ENCODE peak calls at places on chromosomes 4 and X, in seven cellular contexts. A is breast epithelium, C is lower lobe of right lung, Z is GM12878, E is B cell, U is bronchial epithelial cell, K is astrocyte. N is an unnamed sample.

GRCh38 chr4:74632634-74633033 is 161.7 kb downstream of the BTC start:
- DNase-seq in A (no peak), C (peak; percentile 36), Z (no peak), E (no peak), U (peak; percentile 100), K (peak; percentile 98), N (peak; percentile 100)

GRCh38 chr4:139022835-139023234 is 7.3 kb downstream of the NOCT start:
- DNase-seq in A (no peak), C (no peak), Z (no peak), E (no peak), U (no peak), K (no peak), N (no peak)

GRCh38 chrX:107154787-107155620 is 36.4 kb upstream of the RBM41 start:
- DNase-seq in A (no peak), C (no peak), Z (no peak), E (no peak), U (peak; percentile 85), K (peak; percentile 33), N (peak; percentile 64)

GRCh38 chr4:184417802-184418511 is 56.4 kb downstream of the IRF2 start:
- DNase-seq in A (no peak), C (no peak), Z (peak; percentile 78), E (no peak), U (peak; percentile 99), K (peak; percentile 84), N (peak; percentile 95)

GRCh38 chrX:118254611-118255010 is 91.3 kb upstream of the WDR44 start:
- DNase-seq in A (no peak), C (no peak), Z (peak; percentile 23), E (peak; percentile 38), U (peak; percentile 42), K (peak; percentile 18), N (peak; percentile 57)

GRCh38 chr4:185467101-185467500 is 4.4 kb downstream of the CCDC110 start:
- DNase-seq in A (no peak), C (no peak), Z (no peak), E (no peak), U (no peak), K (no peak), N (no peak)

GRCh38 chr4:17619416-17620105 is 5.1 kb downstream of the MED28 start:
- DNase-seq in A (no peak), C (no peak), Z (no peak), E (no peak), U (peak; percentile 15), K (no peak), N (no peak)

GRCh38 chr4:76579596-76580375 is 144.8 kb downstream of the SHROOM3 start:
- DNase-seq in A (no peak), C (no peak), Z (no peak), E (no peak), U (no peak), K (no peak), N (no peak)

GRCh38 chr4:6928067-6928466 is 18.4 kb downstream of the TBC1D14 start:
- DNase-seq in A (no peak), C (no peak), Z (no peak), E (no peak), U (no peak), K (no peak), N (no peak)

GRCh38 chrX:599837-600715 is 30.5 kb upstream of the SHOX start:
- DNase-seq in A (no peak), C (no peak), Z (no peak), E (no peak), U (no peak), K (no peak), N (no peak)

GRCh38 chrX:16005899-16006298 is 117.5 kb upstream of the GRPR start:
- DNase-seq in A (no peak), C (no peak), Z (no peak), E (no peak), U (no peak), K (no peak), N (no peak)

GRCh38 chr4:909821-910220 is 22.3 kb downstream of the GAK start:
- DNase-seq in A (no peak), C (peak; percentile 27), Z (no peak), E (no peak), U (no peak), K (no peak), N (no peak)

GRCh38 chr4:127470290-127470809 is 162.4 kb upstream of the INTU start:
- DNase-seq in A (no peak), C (no peak), Z (no peak), E (no peak), U (no peak), K (no peak), N (no peak)

GRCh38 chr4:169359961-169360360 is 89.2 kb upstream of the SH3RF1 start:
- DNase-seq in A (no peak), C (no peak), Z (no peak), E (no peak), U (no peak), K (no peak), N (no peak)

GRCh38 chr4:3077796-3078195 is 3.3 kb downstream of the HTT start:
- DNase-seq in A (no peak), C (no peak), Z (peak; percentile 86), E (peak; percentile 70), U (no peak), K (no peak), N (no peak)

GRCh38 chr4:39664828-39665731 is 26.4 kb upstream of the SMIM14 start:
- DNase-seq in A (no peak), C (no peak), Z (no peak), E (no peak), U (peak; percentile 7), K (peak; percentile 35), N (no peak)

GRCh38 chrX:966396-967070 is 245.9 kb downstream of the CRLF2 start:
- DNase-seq in A (no peak), C (no peak), Z (no peak), E (no peak), U (no peak), K (no peak), N (no peak)

GRCh38 chrX:125651426-125651825 is 331.8 kb downstream of the TEX13C start:
- DNase-seq in A (no peak), C (no peak), Z (no peak), E (no peak), U (peak; percentile 17), K (peak; percentile 8), N (peak; percentile 24)

GRCh38 chr4:185708348-185708747 is 103.6 kb downstream of the SORBS2 start:
- DNase-seq in A (no peak), C (no peak), Z (no peak), E (no peak), U (peak; percentile 80), K (peak; percentile 85), N (peak; percentile 44)

GRCh38 chr4:184860018-184860530 is 34.3 kb upstream of the ACSL1 start:
- DNase-seq in A (no peak), C (no peak), Z (peak; percentile 65), E (no peak), U (no peak), K (no peak), N (no peak)

DNA sequence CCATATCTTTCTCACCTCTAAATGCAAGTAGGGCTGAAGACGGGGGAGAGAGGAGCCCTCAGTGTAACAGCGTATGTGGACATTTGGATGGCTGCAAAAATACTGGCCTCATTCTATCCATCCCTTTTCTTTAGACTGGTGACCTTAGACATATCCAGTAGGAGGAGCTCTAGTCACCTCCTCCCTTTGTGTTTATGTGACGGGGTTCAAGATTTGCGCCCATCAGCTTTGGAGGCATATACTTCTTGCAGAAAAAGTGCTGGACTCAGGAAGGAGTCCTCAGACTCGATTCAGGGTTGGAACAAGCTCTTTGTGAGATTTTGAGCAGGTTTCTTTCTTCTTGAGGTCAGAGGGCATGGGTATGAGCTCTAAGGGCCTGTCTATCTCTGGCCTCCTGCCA is 86.2 kb downstream of the MAMLD1 start:
- DNase-seq in A (no peak), C (no peak), Z (no peak), E (no peak), U (no peak), K (no peak), N (no peak)
- TF ChIP-seq CTCF in A (no peak), C (no peak), Z (peak; percentile 32), E (no peak), U (peak; percentile 2), K (no peak), N (peak; percentile 12)

GRCh38 chr4:144360394-144360793 is 219.9 kb upstream of the GYPA start:
- DNase-seq in A (no peak), C (no peak), Z (no peak), E (no peak), U (peak; percentile 70), K (no peak), N (no peak)

GRCh38 chr4:144356941-144357381 is 216.4 kb upstream of the GYPA start:
- DNase-seq in A (no peak), C (no peak), Z (no peak), E (no peak), U (no peak), K (no peak), N (no peak)

GRCh38 chr4:144353240-144353639 is 212.7 kb upstream of the GYPA start:
- DNase-seq in A (no peak), C (no peak), Z (no peak), E (no peak), U (peak; percentile 45), K (no peak), N (no peak)

GRCh38 chr4:144357970-144358369 is 217.5 kb upstream of the GYPA start:
- DNase-seq in A (no peak), C (no peak), Z (no peak), E (no peak), U (no peak), K (no peak), N (no peak)

DNA sequence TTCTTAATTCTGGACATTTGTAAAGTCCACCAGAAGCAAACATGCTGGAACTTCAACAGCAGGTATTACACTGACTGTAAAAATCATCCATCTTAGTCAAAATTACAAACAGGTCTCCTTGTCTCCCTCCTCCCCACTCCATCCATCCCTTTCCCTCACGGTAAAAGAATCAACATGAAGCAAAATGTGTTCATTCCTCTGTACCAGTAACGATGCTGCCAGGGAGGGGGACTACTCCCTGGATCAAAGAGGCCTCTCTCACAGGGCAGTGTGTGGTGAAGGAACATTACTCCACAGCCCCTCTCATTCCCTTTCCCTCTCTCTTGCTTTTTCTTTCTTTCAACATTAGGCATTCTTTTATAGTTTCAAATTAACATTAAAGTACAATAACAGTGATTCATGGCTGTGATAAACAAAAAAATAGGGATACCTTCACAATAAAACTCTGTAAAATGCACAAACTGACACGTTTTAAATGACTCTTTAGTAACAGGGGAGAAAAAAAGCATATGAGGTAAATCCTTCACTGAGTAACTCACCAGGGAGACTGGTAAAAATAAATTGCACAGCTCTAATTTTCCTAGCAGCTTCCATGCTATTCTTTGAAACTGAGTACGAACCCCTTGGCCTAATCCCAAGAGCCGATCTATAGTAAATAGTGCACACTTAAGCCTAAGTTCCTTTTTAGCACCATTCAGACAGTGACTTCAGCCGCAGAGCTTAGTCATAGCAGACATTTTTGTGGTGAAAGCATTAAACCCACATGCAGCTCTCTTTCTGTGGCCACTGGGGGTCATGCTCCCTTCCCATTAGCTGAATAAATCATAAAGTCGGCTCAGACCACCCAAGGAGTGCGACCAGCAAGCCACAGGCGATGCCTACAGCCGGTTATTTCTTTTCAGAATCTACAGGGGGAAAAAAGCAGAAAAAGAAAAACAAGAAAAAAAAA is 215.6 kb upstream of the GYPA start:
- DNase-seq in A (no peak), C (no peak), Z (peak; percentile 51), E (no peak), U (peak; percentile 89), K (peak; percentile 99), N (peak; percentile 87)
- TF ChIP-seq CTCF in A (no peak), C (no peak), Z (no peak), E (no peak), U (peak; percentile 20), K (no peak), N (no peak)

GRCh38 chr4:15749001-15749400 is 29.1 kb upstream of the CD38 start:
- DNase-seq in A (no peak), C (no peak), Z (no peak), E (no peak), U (no peak), K (no peak), N (no peak)
- TF ChIP-seq CTCF in A (no peak), C (no peak), Z (no peak), E (no peak), U (no peak), K (no peak), N (no peak)

GRCh38 chrX:12115377-12115776 is 22.9 kb upstream of the FRMPD4 start:
- DNase-seq in A (no peak), C (no peak), Z (no peak), E (no peak), U (no peak), K (no peak), N (peak; percentile 35)
- TF ChIP-seq CTCF in A (no peak), C (no peak), Z (peak; percentile 34), E (no peak), U (peak; percentile 7), K (no peak), N (peak; percentile 7)

N was measured in MCF 10A.